ENCODE peak calls at places on chromosomes 13 and 19, in nine cellular contexts. One of them, this sample, is unnamed.

GRCh38 chr13:51731759-51732158 is 72.2 kb downstream of the DHRS12 start:
- DNase-seq in NCI-H1436: no peak
- DNase-seq in neural progenitor cell: no peak
- DNase-seq in effector memory CD4-positive, alpha-beta T cell: no peak
- DNase-seq in nephron progenitor cell: no peak
- DNase-seq in activated naive CD4-positive, alpha-beta T cell treated with anti-CD3 and anti-CD28 coated beads for 36 hours: no peak
- DNase-seq in A172: peak
- DNase-seq in GF-D8: no peak
- DNase-seq in GM06990: no peak
- DNase-seq in this sample: peak

GRCh38 chr13:109206616-109207015 is 577.2 kb downstream of the MYO16 start:
- DNase-seq in NCI-H1436: no peak
- DNase-seq in neural progenitor cell: no peak
- DNase-seq in effector memory CD4-positive, alpha-beta T cell: no peak
- DNase-seq in nephron progenitor cell: no peak
- DNase-seq in activated naive CD4-positive, alpha-beta T cell treated with anti-CD3 and anti-CD28 coated beads for 36 hours: no peak
- DNase-seq in A172: no peak
- DNase-seq in GF-D8: no peak
- DNase-seq in GM06990: no peak
- DNase-seq in this sample: no peak

GRCh38 chr13:32284927-32285632 is 30.1 kb downstream of the ZAR1L start:
- DNase-seq in NCI-H1436: no peak
- DNase-seq in neural progenitor cell: peak
- DNase-seq in effector memory CD4-positive, alpha-beta T cell: no peak
- DNase-seq in nephron progenitor cell: no peak
- DNase-seq in activated naive CD4-positive, alpha-beta T cell treated with anti-CD3 and anti-CD28 coated beads for 36 hours: no peak
- DNase-seq in A172: peak
- DNase-seq in GF-D8: no peak
- DNase-seq in GM06990: no peak
- DNase-seq in this sample: peak

GRCh38 chr13:112510002-112510780 is 77.8 kb downstream of the TUBGCP3 start:
- DNase-seq in NCI-H1436: peak
- DNase-seq in neural progenitor cell: peak
- DNase-seq in effector memory CD4-positive, alpha-beta T cell: no peak
- DNase-seq in nephron progenitor cell: peak
- DNase-seq in activated naive CD4-positive, alpha-beta T cell treated with anti-CD3 and anti-CD28 coated beads for 36 hours: no peak
- DNase-seq in A172: peak
- DNase-seq in GF-D8: peak
- DNase-seq in GM06990: no peak
- DNase-seq in this sample: peak

GRCh38 chr19:40461669-40462221 is 3.8 kb downstream of the BLVRB start:
- DNase-seq in NCI-H1436: no peak
- DNase-seq in neural progenitor cell: no peak
- DNase-seq in effector memory CD4-positive, alpha-beta T cell: no peak
- DNase-seq in nephron progenitor cell: no peak
- DNase-seq in activated naive CD4-positive, alpha-beta T cell treated with anti-CD3 and anti-CD28 coated beads for 36 hours: no peak
- DNase-seq in A172: no peak
- DNase-seq in GF-D8: no peak
- DNase-seq in GM06990: peak
- DNase-seq in this sample: no peak

GRCh38 chr19:48137411-48137810 is 26.8 kb upstream of the PLA2G4C start:
- DNase-seq in NCI-H1436: no peak
- DNase-seq in neural progenitor cell: no peak
- DNase-seq in effector memory CD4-positive, alpha-beta T cell: no peak
- DNase-seq in nephron progenitor cell: no peak
- DNase-seq in activated naive CD4-positive, alpha-beta T cell treated with anti-CD3 and anti-CD28 coated beads for 36 hours: no peak
- DNase-seq in A172: no peak
- DNase-seq in GF-D8: no peak
- DNase-seq in GM06990: no peak
- DNase-seq in this sample: no peak

GRCh38 chr13:43057653-43058317 is 34.4 kb downstream of the DNAJC15 start:
- DNase-seq in NCI-H1436: no peak
- DNase-seq in neural progenitor cell: peak
- DNase-seq in effector memory CD4-positive, alpha-beta T cell: peak
- DNase-seq in nephron progenitor cell: no peak
- DNase-seq in activated naive CD4-positive, alpha-beta T cell treated with anti-CD3 and anti-CD28 coated beads for 36 hours: peak
- DNase-seq in A172: peak
- DNase-seq in GF-D8: no peak
- DNase-seq in GM06990: no peak
- DNase-seq in this sample: no peak

GRCh38 chr19:13623686-13624405 is 117.6 kb upstream of the CACNA1A start:
- DNase-seq in NCI-H1436: no peak
- DNase-seq in neural progenitor cell: no peak
- DNase-seq in effector memory CD4-positive, alpha-beta T cell: no peak
- DNase-seq in nephron progenitor cell: no peak
- DNase-seq in activated naive CD4-positive, alpha-beta T cell treated with anti-CD3 and anti-CD28 coated beads for 36 hours: no peak
- DNase-seq in A172: no peak
- DNase-seq in GF-D8: no peak
- DNase-seq in GM06990: no peak
- DNase-seq in this sample: no peak

GRCh38 chr13:51803422-51804294 is at the start of gene DHRS12:
- DNase-seq in NCI-H1436: peak
- DNase-seq in neural progenitor cell: peak
- DNase-seq in effector memory CD4-positive, alpha-beta T cell: peak
- DNase-seq in nephron progenitor cell: peak
- DNase-seq in activated naive CD4-positive, alpha-beta T cell treated with anti-CD3 and anti-CD28 coated beads for 36 hours: peak
- DNase-seq in A172: peak
- DNase-seq in GF-D8: peak
- DNase-seq in GM06990: peak
- DNase-seq in this sample: peak

GRCh38 chr13:50676602-50677001 is 166.9 kb downstream of the DLEU7 start:
- DNase-seq in NCI-H1436: no peak
- DNase-seq in neural progenitor cell: no peak
- DNase-seq in effector memory CD4-positive, alpha-beta T cell: no peak
- DNase-seq in nephron progenitor cell: no peak
- DNase-seq in activated naive CD4-positive, alpha-beta T cell treated with anti-CD3 and anti-CD28 coated beads for 36 hours: no peak
- DNase-seq in A172: peak
- DNase-seq in GF-D8: no peak
- DNase-seq in GM06990: no peak
- DNase-seq in this sample: peak

GRCh38 chr13:102870677-102871415 is 25.0 kb downstream of the ERCC5 start:
- DNase-seq in NCI-H1436: peak
- DNase-seq in neural progenitor cell: peak
- DNase-seq in effector memory CD4-positive, alpha-beta T cell: no peak
- DNase-seq in nephron progenitor cell: peak
- DNase-seq in activated naive CD4-positive, alpha-beta T cell treated with anti-CD3 and anti-CD28 coated beads for 36 hours: peak
- DNase-seq in A172: peak
- DNase-seq in GF-D8: no peak
- DNase-seq in GM06990: peak
- DNase-seq in this sample: peak

GRCh38 chr19:23436944-23437343 is 41.7 kb upstream of the ZNF91 start:
- DNase-seq in NCI-H1436: no peak
- DNase-seq in neural progenitor cell: no peak
- DNase-seq in effector memory CD4-positive, alpha-beta T cell: no peak
- DNase-seq in nephron progenitor cell: no peak
- DNase-seq in activated naive CD4-positive, alpha-beta T cell treated with anti-CD3 and anti-CD28 coated beads for 36 hours: no peak
- DNase-seq in A172: no peak
- DNase-seq in GF-D8: no peak
- DNase-seq in GM06990: no peak
- DNase-seq in this sample: peak

GRCh38 chr19:31570718-31571117 is 221.5 kb upstream of the TSHZ3 start:
- DNase-seq in NCI-H1436: no peak
- DNase-seq in neural progenitor cell: no peak
- DNase-seq in effector memory CD4-positive, alpha-beta T cell: no peak
- DNase-seq in nephron progenitor cell: no peak
- DNase-seq in activated naive CD4-positive, alpha-beta T cell treated with anti-CD3 and anti-CD28 coated beads for 36 hours: no peak
- DNase-seq in A172: no peak
- DNase-seq in GF-D8: no peak
- DNase-seq in GM06990: no peak
- DNase-seq in this sample: no peak

GRCh38 chr13:37648604-37649003 is 50.0 kb upstream of the POSTN start:
- DNase-seq in NCI-H1436: no peak
- DNase-seq in neural progenitor cell: no peak
- DNase-seq in effector memory CD4-positive, alpha-beta T cell: no peak
- DNase-seq in nephron progenitor cell: no peak
- DNase-seq in activated naive CD4-positive, alpha-beta T cell treated with anti-CD3 and anti-CD28 coated beads for 36 hours: no peak
- DNase-seq in A172: peak
- DNase-seq in GF-D8: no peak
- DNase-seq in GM06990: no peak
- DNase-seq in this sample: peak

GRCh38 chr19:52600639-52601024 is 30.5 kb downstream of the ZNF701 start:
- DNase-seq in NCI-H1436: no peak
- DNase-seq in neural progenitor cell: no peak
- DNase-seq in effector memory CD4-positive, alpha-beta T cell: no peak
- DNase-seq in nephron progenitor cell: no peak
- DNase-seq in activated naive CD4-positive, alpha-beta T cell treated with anti-CD3 and anti-CD28 coated beads for 36 hours: peak
- DNase-seq in A172: no peak
- DNase-seq in GF-D8: no peak
- DNase-seq in GM06990: no peak
- DNase-seq in this sample: no peak